ENCODE peak calls at places on chromosomes 3 and 15, in eight cellular contexts. C is glutamatergic neuron; F is midbrain; X is stimulated activated CD4-positive, alpha-beta T cell treated with anti-CD3 and anti-CD28 coated beads, Interleukin-1b, Interleukin-23, amount 100 ng/mL, for 24 hours; A is ascending aorta; M is CD8-positive, alpha-beta T cell; N is HTR-8/SVneo; R is ELR. Y is an unnamed sample.

GRCh38 chr3:122700193-122700592 is 19.6 kb downstream of the PARP14 start:
- DNase-seq in F (no peak), C (no peak), A (no peak), M (no peak), X (no peak), R (no peak), N (no peak), Y (no peak)

GRCh38 chr3:55413236-55413635 is 73.9 kb downstream of the WNT5A start:
- DNase-seq in A (no peak), C (no peak), N (no peak), X (no peak), R (no peak), M (no peak), F (no peak), Y (no peak)

GRCh38 chr3:65126527-65127440 is 439.0 kb upstream of the ADAMTS9 start:
- DNase-seq in N (no peak), F (no peak), M (no peak), R (no peak), X (no peak), A (no peak), C (no peak), Y (peak; percentile 87)

GRCh38 chr3:177491301-177492031 is 294.2 kb upstream of the TBL1XR1 start:
- DNase-seq in C (no peak), N (no peak), M (no peak), R (peak; percentile 45), A (no peak), F (peak; percentile 78), X (no peak), Y (no peak)

GRCh38 chr15:29734917-29735572 is 87.2 kb downstream of the TJP1 start:
- DNase-seq in F (no peak), M (no peak), C (no peak), X (no peak), N (no peak), R (no peak), A (no peak), Y (peak; percentile 6)

GRCh38 chr15:25134546-25134945 is 179.8 kb downstream of the SNRPN start:
- DNase-seq in C (no peak), M (no peak), X (no peak), A (no peak), F (no peak), R (no peak), N (no peak), Y (no peak)

GRCh38 chr3:81554805-81555204 is 206.6 kb downstream of the GBE1 start:
- DNase-seq in X (no peak), F (no peak), A (no peak), M (no peak), C (no peak), N (no peak), R (no peak), Y (peak; percentile 26)

GRCh38 chr15:29821416-29822099 is 710 bp downstream of the TJP1 start:
- DNase-seq in R (peak; percentile 90), A (peak; percentile 91), C (peak; percentile 75), F (peak; percentile 39), N (peak; percentile 60), X (no peak), M (no peak), Y (no peak)

GRCh38 chr15:72682772-72683171 is 3.2 kb downstream of the HIGD2B start:
- DNase-seq in X (no peak), R (no peak), A (no peak), M (no peak), N (no peak), F (no peak), C (no peak), Y (no peak)

GRCh38 chr15:34275721-34276120 is 50.9 kb downstream of the EMC4 start:
- DNase-seq in A (no peak), N (no peak), R (peak; percentile 10), F (no peak), X (no peak), C (no peak), M (no peak), Y (no peak)

GRCh38 chr15:31300208-31300661 is 26.4 kb upstream of the KLF13 start:
- DNase-seq in X (no peak), M (no peak), F (peak; percentile 92), R (no peak), C (no peak), A (no peak), N (no peak), Y (no peak)

GRCh38 chr15:50150349-50150748 is 31.3 kb upstream of the ATP8B4 start:
- DNase-seq in X (no peak), A (no peak), C (no peak), F (no peak), N (no peak), M (no peak), R (no peak), Y (no peak)

GRCh38 chr3:42539871-42540714 is 37.6 kb downstream of the VIPR1 start:
- DNase-seq in X (peak; percentile 49), C (peak; percentile 38), A (no peak), N (peak; percentile 52), R (peak; percentile 46), M (peak; percentile 80), F (peak; percentile 6), Y (no peak)

GRCh38 chr3:46089237-46090011 is 62.1 kb upstream of the XCR1 start:
- DNase-seq in M (no peak), X (no peak), N (peak; percentile 14), F (peak; percentile 42), A (peak; percentile 87), C (no peak), R (peak; percentile 97), Y (peak; percentile 23)

GRCh38 chr3:125150525-125151436 is 61.8 kb downstream of the SLC12A8 start:
- DNase-seq in F (no peak), X (peak; percentile 26), C (no peak), N (no peak), R (peak; percentile 62), M (no peak), A (peak; percentile 73), Y (no peak)

GRCh38 chr3:119245778-119246177 is 5.1 kb upstream of the B4GALT4 start:
- DNase-seq in X (no peak), F (no peak), N (no peak), R (no peak), M (no peak), A (no peak), C (no peak), Y (no peak)

GRCh38 chr3:163644172-163644571 is 1434.1 kb downstream of the SI start:
- DNase-seq in N (no peak), A (no peak), R (peak; percentile 38), M (no peak), X (no peak), F (no peak), C (no peak), Y (no peak)

Y was measured in astrocyte of the cerebellum.